ENCODE peak calls at places on chromosome 9, in eight cellular contexts. B, H, G, N, A, T, W and F are unnamed samples.

GRCh38 chr9:73073337-73074175 is 78.1 kb upstream of the ANXA1 start:
- DNase-seq in N (no peak), W (no peak), B (no peak), G (no peak), H (no peak), A (no peak), T (no peak), F (no peak)

GRCh38 chr9:38047301-38048251 is 21.5 kb downstream of the SHB start:
- DNase-seq in H (no peak), T (no peak), A (no peak), W (peak), G (peak), N (no peak), B (peak), F (no peak)

GRCh38 chr9:87910821-87911220 is 6.9 kb upstream of the SPATA31C1 start:
- DNase-seq in A (no peak), B (no peak), T (no peak), G (no peak), W (no peak), H (no peak), N (no peak), F (no peak)

GRCh38 chr9:108953983-108954574 is 19.9 kb downstream of the ABITRAM start:
- DNase-seq in A (no peak), N (peak), G (peak), T (no peak), W (no peak), B (no peak), H (no peak), F (peak)

GRCh38 chr9:36158122-36158521 is 11.1 kb upstream of the CCIN start:
- DNase-seq in B (no peak), H (no peak), T (no peak), N (no peak), W (no peak), G (no peak), A (no peak), F (no peak)

GRCh38 chr9:129330711-129331279 is 152.7 kb upstream of the IER5L start:
- DNase-seq in T (no peak), W (no peak), H (no peak), B (no peak), G (peak), N (peak), A (no peak), F (no peak)

GRCh38 chr9:14303110-14303509 is 10.8 kb downstream of the NFIB start:
- DNase-seq in W (no peak), N (no peak), H (no peak), G (no peak), T (no peak), A (no peak), B (no peak), F (no peak)

GRCh38 chr9:37202091-37202490 is 81.7 kb downstream of the ZCCHC7 start:
- DNase-seq in N (no peak), W (no peak), G (no peak), B (no peak), H (no peak), T (no peak), A (no peak), F (no peak)

GRCh38 chr9:82797539-82797938 is 265.4 kb downstream of the RASEF start:
- DNase-seq in G (no peak), N (no peak), H (no peak), T (no peak), B (no peak), W (no peak), A (no peak), F (no peak)

GRCh38 chr9:37692622-37693221 is 42.0 kb downstream of the FRMPD1 start:
- DNase-seq in A (no peak), W (no peak), H (no peak), N (no peak), B (no peak), G (no peak), T (no peak), F (no peak)

GRCh38 chr9:76403352-76403751 is 9.1 kb upstream of the RFK start:
- DNase-seq in W (no peak), G (peak), T (peak), H (no peak), A (peak), B (no peak), N (peak), F (no peak)

GRCh38 chr9:4327504-4328191 is 27.8 kb upstream of the GLIS3 start:
- DNase-seq in A (no peak), T (no peak), H (no peak), N (no peak), G (no peak), B (no peak), W (no peak), F (no peak)

GRCh38 chr9:72305102-72305546 is 59.9 kb downstream of the ZFAND5 start:
- DNase-seq in B (peak), W (peak), H (no peak), T (no peak), N (peak), A (peak), G (peak), F (peak)

GRCh38 chr9:128098017-128098935 is 29.3 kb downstream of the PTGES2 start:
- DNase-seq in H (peak), T (peak), B (peak), G (peak), A (no peak), W (peak), N (no peak), F (peak)

GRCh38 chr9:90259302-90260246 is 383.1 kb downstream of the DIRAS2 start:
- DNase-seq in N (peak), W (no peak), H (no peak), G (no peak), A (no peak), T (no peak), B (no peak), F (no peak)

GRCh38 chr9:124721109-124721850 is 49.8 kb downstream of the NR6A1 start:
- DNase-seq in B (no peak), N (no peak), T (no peak), W (no peak), A (no peak), H (no peak), G (no peak), F (no peak)

GRCh38 chr9:92686954-92687353 is 17.0 kb upstream of the IPPK start:
- DNase-seq in G (no peak), H (peak), W (no peak), T (no peak), A (no peak), N (no peak), B (no peak), F (no peak)

GRCh38 chr9:88691811-88692210 is 156.8 kb downstream of the NXNL2 start:
- DNase-seq in T (no peak), B (no peak), W (no peak), N (peak), H (no peak), G (no peak), A (no peak), F (no peak)

GRCh38 chr9:136995772-136996308 is 528 bp downstream of the CLIC3 start:
- DNase-seq in A (no peak), T (no peak), B (no peak), H (peak), W (peak), G (no peak), N (no peak), F (no peak)

GRCh38 chr9:136562746-136563506 is 17.1 kb upstream of the NOTCH1 start:
- DNase-seq in H (no peak), W (no peak), N (peak), B (no peak), T (peak), G (no peak), A (no peak), F (no peak)

GRCh38 chr9:21974542-21975409 is 19.4 kb downstream of the CDKN2A start:
- DNase-seq in H (peak), G (no peak), N (peak), B (peak), T (peak), W (no peak), A (no peak), F (peak)

GRCh38 chr9:82164159-82164558 is 175.6 kb downstream of the SPATA31D1 start:
- DNase-seq in A (no peak), T (no peak), W (no peak), G (no peak), B (no peak), N (no peak), H (no peak), F (no peak)